ENCODE peak calls at places on chromosomes 2 and 18, in six cellular contexts. One of them, this sample, is unnamed.

GRCh38 chr2:216664593-216665034 is 30.7 kb downstream of the IGFBP5 start:
- DNase-seq in aorta: no peak
- DNase-seq in tibial artery: no peak
- DNase-seq in HCT116: no peak
- DNase-seq in MM.1S: no peak
- DNase-seq in heart left ventricle: no peak
- DNase-seq in this sample: no peak

GRCh38 chr2:240252872-240253511 is 112.5 kb upstream of the OTOS start:
- DNase-seq in tibial artery: no peak
- DNase-seq in aorta: peak; percentile 63
- DNase-seq in heart left ventricle: no peak
- DNase-seq in MM.1S: no peak
- DNase-seq in HCT116: no peak
- DNase-seq in this sample: no peak

GRCh38 chr2:64615844-64616536 is 37.7 kb downstream of the SERTAD2 start:
- DNase-seq in heart left ventricle: no peak
- DNase-seq in HCT116: no peak
- DNase-seq in tibial artery: no peak
- DNase-seq in MM.1S: no peak
- DNase-seq in aorta: no peak
- DNase-seq in this sample: no peak

GRCh38 chr2:241665731-241666440 is 20.7 kb downstream of the DTYMK start:
- DNase-seq in tibial artery: no peak
- DNase-seq in heart left ventricle: no peak
- DNase-seq in MM.1S: no peak
- DNase-seq in aorta: no peak
- DNase-seq in HCT116: no peak
- DNase-seq in this sample: no peak

GRCh38 chr2:126704434-126705165 is 48.6 kb downstream of the GYPC start:
- DNase-seq in heart left ventricle: no peak
- DNase-seq in HCT116: no peak
- DNase-seq in aorta: no peak
- DNase-seq in MM.1S: no peak
- DNase-seq in tibial artery: no peak
- DNase-seq in this sample: no peak

GRCh38 chr2:176126929-176127768 is 2.4 kb upstream of the HOXD8 start:
- DNase-seq in HCT116: no peak
- DNase-seq in tibial artery: no peak
- DNase-seq in MM.1S: peak; percentile 65
- DNase-seq in aorta: peak; percentile 85
- DNase-seq in heart left ventricle: peak; percentile 63
- DNase-seq in this sample: no peak

GRCh38 chr2:197889041-197889440 is 84.6 kb downstream of the PLCL1 start:
- DNase-seq in MM.1S: peak; percentile 80
- DNase-seq in heart left ventricle: no peak
- DNase-seq in aorta: no peak
- DNase-seq in HCT116: no peak
- DNase-seq in tibial artery: no peak
- DNase-seq in this sample: peak; percentile 41

GRCh38 chr2:37625781-37626548 is 45.5 kb downstream of the CDC42EP3 start:
- DNase-seq in MM.1S: peak; percentile 89
- DNase-seq in aorta: no peak
- DNase-seq in tibial artery: no peak
- DNase-seq in HCT116: no peak
- DNase-seq in heart left ventricle: peak; percentile 38
- DNase-seq in this sample: no peak

GRCh38 chr18:2982452-2983172 is 30.3 kb downstream of the LPIN2 start:
- DNase-seq in aorta: no peak
- DNase-seq in HCT116: no peak
- DNase-seq in heart left ventricle: no peak
- DNase-seq in MM.1S: peak; percentile 30
- DNase-seq in tibial artery: no peak
- DNase-seq in this sample: no peak

GRCh38 chr2:85886585-85886984 is 2.2 kb downstream of the ST3GAL5 start:
- DNase-seq in tibial artery: peak; percentile 83
- DNase-seq in aorta: peak; percentile 90
- DNase-seq in heart left ventricle: peak; percentile 53
- DNase-seq in HCT116: no peak
- DNase-seq in MM.1S: no peak
- DNase-seq in this sample: peak; percentile 62

GRCh38 chr2:220104871-220105351 is 477.5 kb downstream of the SLC4A3 start:
- DNase-seq in aorta: no peak
- DNase-seq in HCT116: no peak
- DNase-seq in heart left ventricle: peak; percentile 44
- DNase-seq in MM.1S: no peak
- DNase-seq in tibial artery: no peak
- DNase-seq in this sample: peak; percentile 14

GRCh38 chr18:48576454-48576766 is 37.6 kb downstream of the CTIF start:
- DNase-seq in tibial artery: no peak
- DNase-seq in HCT116: no peak
- DNase-seq in heart left ventricle: no peak
- DNase-seq in MM.1S: no peak
- DNase-seq in aorta: peak; percentile 50
- DNase-seq in this sample: no peak

GRCh38 chr2:162174778-162175177 is 22.7 kb upstream of the GCG start:
- DNase-seq in aorta: no peak
- DNase-seq in HCT116: no peak
- DNase-seq in MM.1S: no peak
- DNase-seq in tibial artery: no peak
- DNase-seq in heart left ventricle: no peak
- DNase-seq in this sample: no peak

GRCh38 chr18:986071-986470 is 81.4 kb downstream of the ADCYAP1 start:
- DNase-seq in heart left ventricle: no peak
- DNase-seq in HCT116: no peak
- DNase-seq in MM.1S: no peak
- DNase-seq in aorta: no peak
- DNase-seq in tibial artery: no peak
- DNase-seq in this sample: no peak

GRCh38 chr2:65548571-65549261 is 116.3 kb upstream of the SPRED2 start:
- DNase-seq in heart left ventricle: no peak
- DNase-seq in aorta: no peak
- DNase-seq in tibial artery: peak; percentile 27
- DNase-seq in HCT116: no peak
- DNase-seq in MM.1S: no peak
- DNase-seq in this sample: no peak

GRCh38 chr2:147845608-147846002 is 776 bp downstream of the ACVR2A start:
- DNase-seq in MM.1S: no peak
- DNase-seq in tibial artery: no peak
- DNase-seq in HCT116: no peak
- DNase-seq in aorta: no peak
- DNase-seq in heart left ventricle: no peak
- DNase-seq in this sample: no peak

GRCh38 chr18:39415471-39415870 is 1849.9 kb upstream of the CELF4 start:
- DNase-seq in aorta: no peak
- DNase-seq in MM.1S: no peak
- DNase-seq in heart left ventricle: no peak
- DNase-seq in tibial artery: no peak
- DNase-seq in HCT116: no peak
- DNase-seq in this sample: no peak

GRCh38 chr18:65725421-65726050 is 25.3 kb upstream of the CDH7 start:
- DNase-seq in aorta: no peak
- DNase-seq in MM.1S: peak; percentile 53
- DNase-seq in tibial artery: no peak
- DNase-seq in heart left ventricle: peak; percentile 30
- DNase-seq in HCT116: no peak
- DNase-seq in this sample: no peak

GRCh38 chr18:78242796-78243195 is 736.8 kb upstream of the SALL3 start:
- DNase-seq in heart left ventricle: peak; percentile 58
- DNase-seq in HCT116: no peak
- DNase-seq in MM.1S: no peak
- DNase-seq in tibial artery: no peak
- DNase-seq in aorta: peak; percentile 80
- DNase-seq in this sample: no peak

GRCh38 chr2:202215179-202215578 is 23.2 kb downstream of the SUMO1 start:
- DNase-seq in heart left ventricle: no peak
- DNase-seq in aorta: no peak
- DNase-seq in tibial artery: no peak
- DNase-seq in MM.1S: no peak
- DNase-seq in HCT116: no peak
- DNase-seq in this sample: no peak

GRCh38 chr2:218343591-218343990 is 13.1 kb upstream of the CATIP start:
- DNase-seq in MM.1S: no peak
- DNase-seq in heart left ventricle: no peak
- DNase-seq in tibial artery: peak; percentile 84
- DNase-seq in aorta: peak; percentile 87
- DNase-seq in HCT116: no peak
- DNase-seq in this sample: no peak

GRCh38 chr2:182906454-182906853 is 40.0 kb upstream of the FRZB start:
- DNase-seq in HCT116: no peak
- DNase-seq in MM.1S: no peak
- DNase-seq in aorta: no peak
- DNase-seq in heart left ventricle: no peak
- DNase-seq in tibial artery: no peak
- DNase-seq in this sample: no peak

GRCh38 chr18:46262856-46263255 is 158.7 kb downstream of the HAUS1 start:
- DNase-seq in MM.1S: no peak
- DNase-seq in aorta: no peak
- DNase-seq in HCT116: no peak
- DNase-seq in heart left ventricle: no peak
- DNase-seq in tibial artery: no peak
- DNase-seq in this sample: peak; percentile 34

GRCh38 chr18:46260879-46261143 is 156.6 kb downstream of the HAUS1 start:
- DNase-seq in tibial artery: no peak
- DNase-seq in aorta: no peak
- DNase-seq in HCT116: no peak
- DNase-seq in heart left ventricle: no peak
- DNase-seq in MM.1S: no peak
- DNase-seq in this sample: no peak

GRCh38 chr18:46261799-46262198 is 157.6 kb downstream of the HAUS1 start:
- DNase-seq in heart left ventricle: no peak
- DNase-seq in MM.1S: no peak
- DNase-seq in tibial artery: no peak
- DNase-seq in aorta: no peak
- DNase-seq in HCT116: no peak
- DNase-seq in this sample: no peak

GRCh38 chr18:46264255-46264654 is 160.1 kb downstream of the HAUS1 start:
- DNase-seq in tibial artery: no peak
- DNase-seq in MM.1S: no peak
- DNase-seq in heart left ventricle: no peak
- DNase-seq in HCT116: peak; percentile 16
- DNase-seq in aorta: no peak
- DNase-seq in this sample: no peak

DNA sequence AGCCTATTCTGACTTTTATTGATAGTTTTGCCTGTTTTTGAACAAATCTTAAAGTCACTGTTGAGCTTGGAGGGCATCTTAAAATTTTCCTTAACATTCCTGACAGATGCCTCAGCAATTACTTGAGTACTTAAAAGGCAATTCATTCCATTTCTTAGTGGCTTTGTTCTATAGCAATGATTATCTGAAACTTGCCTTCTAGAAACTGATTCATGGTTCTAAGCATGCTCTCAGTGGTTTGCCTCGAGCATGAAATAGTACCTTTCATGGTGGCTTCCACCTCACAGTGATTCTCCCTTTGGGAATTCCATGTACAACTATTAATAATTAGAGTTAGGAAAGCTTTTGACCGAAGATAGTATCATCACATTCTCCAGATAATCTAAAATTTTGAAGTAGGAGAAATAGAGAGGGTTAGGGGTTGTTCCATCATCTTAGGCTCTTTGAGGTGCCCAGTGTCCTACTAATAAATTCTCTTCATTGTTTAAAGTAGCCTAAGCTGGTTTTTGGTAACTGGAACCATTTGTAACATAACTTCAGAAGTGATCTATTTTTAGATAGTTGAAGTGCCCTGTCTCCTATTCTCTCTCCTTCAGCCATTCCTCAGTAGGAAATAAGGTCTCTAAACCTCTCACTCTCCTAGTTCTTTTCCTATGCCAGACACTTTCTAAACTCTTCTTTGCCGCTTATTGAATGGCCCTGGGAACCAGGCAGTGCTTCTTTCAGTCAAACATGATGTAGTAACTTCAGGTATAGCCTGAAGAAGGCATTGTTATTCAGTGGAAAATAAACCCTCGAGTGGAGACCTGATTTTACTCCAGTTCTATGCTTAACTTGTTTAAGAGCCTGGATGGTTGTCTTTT is 156.1 kb downstream of the HAUS1 start:
- DNase-seq in tibial artery: no peak
- DNase-seq in heart left ventricle: no peak
- DNase-seq in MM.1S: no peak
- DNase-seq in HCT116: no peak
- DNase-seq in aorta: no peak
- DNase-seq in this sample: no peak
- H3K27ac ChIP-seq in tibial artery: no peak overlapping the region
- H3K27ac ChIP-seq in heart left ventricle: peak overlapping the region; percentile 37
- H3K27ac ChIP-seq in MM.1S: no peak overlapping the region
- H3K27ac ChIP-seq in HCT116: no peak overlapping the region
- H3K27ac ChIP-seq in aorta: peak overlapping the region; percentile 51
- H3K27ac ChIP-seq in this sample: peak overlapping the region; percentile 76

GRCh38 chr18:77057043-77057442 is 75.5 kb downstream of the MBP start:
- DNase-seq in aorta: no peak
- DNase-seq in MM.1S: no peak
- DNase-seq in HCT116: no peak
- DNase-seq in heart left ventricle: peak; percentile 77
- DNase-seq in tibial artery: no peak
- DNase-seq in this sample: no peak
- H3K27ac ChIP-seq in aorta: no peak overlapping the region
- H3K27ac ChIP-seq in MM.1S: no peak overlapping the region
- H3K27ac ChIP-seq in HCT116: no peak overlapping the region
- H3K27ac ChIP-seq in heart left ventricle: peak overlapping the region; percentile 81
- H3K27ac ChIP-seq in tibial artery: peak overlapping the region; percentile 48
- H3K27ac ChIP-seq in this sample: no peak overlapping the region

GRCh38 chr2:204791230-204791629 is 246.0 kb downstream of the PARD3B start:
- DNase-seq in heart left ventricle: no peak
- DNase-seq in aorta: no peak
- DNase-seq in tibial artery: no peak
- DNase-seq in MM.1S: no peak
- DNase-seq in HCT116: no peak
- DNase-seq in this sample: no peak
- H3K27ac ChIP-seq in heart left ventricle: no peak overlapping the region
- H3K27ac ChIP-seq in aorta: no peak overlapping the region
- H3K27ac ChIP-seq in tibial artery: no peak overlapping the region
- H3K27ac ChIP-seq in MM.1S: no peak overlapping the region
- H3K27ac ChIP-seq in HCT116: no peak overlapping the region
- H3K27ac ChIP-seq in this sample: no peak overlapping the region

GRCh38 chr2:122734756-122735155 is 979.3 kb downstream of the TSN start:
- DNase-seq in heart left ventricle: no peak
- DNase-seq in MM.1S: no peak
- DNase-seq in tibial artery: no peak
- DNase-seq in aorta: no peak
- DNase-seq in HCT116: no peak
- DNase-seq in this sample: no peak
- H3K27ac ChIP-seq in heart left ventricle: no peak overlapping the region
- H3K27ac ChIP-seq in MM.1S: no peak overlapping the region
- H3K27ac ChIP-seq in tibial artery: no peak overlapping the region
- H3K27ac ChIP-seq in aorta: no peak overlapping the region
- H3K27ac ChIP-seq in HCT116: no peak overlapping the region
- H3K27ac ChIP-seq in this sample: no peak overlapping the region

This sample was measured in epithelial cell of prostate.